ENCODE peak calls at places on chromosomes 4 and X, in seven cellular contexts. One of them, this sample, is unnamed. For H3K27me3, the result is how much of the 10 kb centered on the place peaks cover.

GRCh38 chr4:18075823-18076433 is 54.4 kb upstream of the LCORL start:
- DNase-seq in ovary: no peak
- DNase-seq in CD4-positive, alpha-beta T cell: peak
- DNase-seq in Peyer's patch: no peak
- DNase-seq in psoas muscle: peak
- DNase-seq in Panc1: no peak
- DNase-seq in H9: peak
- DNase-seq in this sample: peak

GRCh38 chrX:23374291-23374690 is 39.6 kb downstream of the PTCHD1 start:
- DNase-seq in ovary: no peak
- DNase-seq in CD4-positive, alpha-beta T cell: no peak
- DNase-seq in Peyer's patch: no peak
- DNase-seq in H9: no peak
- DNase-seq in Panc1: no peak
- DNase-seq in psoas muscle: no peak
- DNase-seq in this sample: no peak

GRCh38 chrX:7574325-7574724 is 268.6 kb upstream of the VCX start:
- DNase-seq in H9: no peak
- DNase-seq in ovary: no peak
- DNase-seq in psoas muscle: no peak
- DNase-seq in Panc1: no peak
- DNase-seq in Peyer's patch: no peak
- DNase-seq in CD4-positive, alpha-beta T cell: no peak
- DNase-seq in this sample: no peak

GRCh38 chr4:77076889-77077635 is 1.3 kb upstream of the CCNI start:
- DNase-seq in Panc1: no peak
- DNase-seq in psoas muscle: no peak
- DNase-seq in ovary: peak
- DNase-seq in H9: no peak
- DNase-seq in Peyer's patch: no peak
- DNase-seq in CD4-positive, alpha-beta T cell: no peak
- DNase-seq in this sample: no peak

GRCh38 chr4:5693871-5694270 is 14.5 kb downstream of the EVC2 start:
- DNase-seq in CD4-positive, alpha-beta T cell: no peak
- DNase-seq in Peyer's patch: no peak
- DNase-seq in ovary: no peak
- DNase-seq in psoas muscle: no peak
- DNase-seq in Panc1: no peak
- DNase-seq in H9: no peak
- DNase-seq in this sample: no peak

GRCh38 chr4:53680168-53680567 is 88.9 kb upstream of the LNX1 start:
- DNase-seq in ovary: no peak
- DNase-seq in psoas muscle: no peak
- DNase-seq in H9: no peak
- DNase-seq in CD4-positive, alpha-beta T cell: no peak
- DNase-seq in Panc1: no peak
- DNase-seq in Peyer's patch: no peak
- DNase-seq in this sample: no peak

GRCh38 chrX:151478052-151478451 is 81.0 kb downstream of the VMA21 start:
- DNase-seq in CD4-positive, alpha-beta T cell: no peak
- DNase-seq in H9: no peak
- DNase-seq in ovary: no peak
- DNase-seq in Panc1: no peak
- DNase-seq in psoas muscle: no peak
- DNase-seq in Peyer's patch: no peak
- DNase-seq in this sample: no peak

GRCh38 chrX:72115380-72115779 is 16.3 kb downstream of the RTL5 start:
- DNase-seq in CD4-positive, alpha-beta T cell: no peak
- DNase-seq in ovary: no peak
- DNase-seq in Peyer's patch: no peak
- DNase-seq in psoas muscle: no peak
- DNase-seq in H9: no peak
- DNase-seq in Panc1: no peak
- DNase-seq in this sample: no peak

GRCh38 chr4:89024051-89024675 is 32.8 kb downstream of the FAM13A start:
- DNase-seq in psoas muscle: no peak
- DNase-seq in ovary: peak
- DNase-seq in Peyer's patch: peak
- DNase-seq in Panc1: peak
- DNase-seq in CD4-positive, alpha-beta T cell: peak
- DNase-seq in H9: no peak
- DNase-seq in this sample: no peak

GRCh38 chr4:88865051-88865450 is 167.4 kb upstream of the NAP1L5 start:
- DNase-seq in Panc1: no peak
- DNase-seq in psoas muscle: no peak
- DNase-seq in CD4-positive, alpha-beta T cell: no peak
- DNase-seq in H9: no peak
- DNase-seq in Peyer's patch: no peak
- DNase-seq in ovary: no peak
- DNase-seq in this sample: no peak

GRCh38 chrX:17170973-17171372 is 204.0 kb upstream of the NHS start:
- DNase-seq in Peyer's patch: no peak
- DNase-seq in H9: no peak
- DNase-seq in Panc1: no peak
- DNase-seq in CD4-positive, alpha-beta T cell: no peak
- DNase-seq in ovary: peak
- DNase-seq in psoas muscle: peak
- DNase-seq in this sample: no peak

GRCh38 chrX:67544281-67544680 is 460 bp downstream of the AR start:
- DNase-seq in ovary: peak
- DNase-seq in CD4-positive, alpha-beta T cell: no peak
- DNase-seq in psoas muscle: peak
- DNase-seq in Panc1: no peak
- DNase-seq in Peyer's patch: no peak
- DNase-seq in H9: peak
- DNase-seq in this sample: peak

GRCh38 chrX:103533428-103534216 is 14.3 kb upstream of the RAB40A start:
- DNase-seq in H9: peak
- DNase-seq in Panc1: peak
- DNase-seq in Peyer's patch: peak
- DNase-seq in CD4-positive, alpha-beta T cell: peak
- DNase-seq in psoas muscle: peak
- DNase-seq in ovary: peak
- DNase-seq in this sample: peak

GRCh38 chrX:140723251-140723650 is 13.7 kb downstream of the LINC00632 start:
- DNase-seq in psoas muscle: no peak
- DNase-seq in ovary: no peak
- DNase-seq in CD4-positive, alpha-beta T cell: no peak
- DNase-seq in Peyer's patch: no peak
- DNase-seq in Panc1: no peak
- DNase-seq in H9: no peak
- DNase-seq in this sample: no peak

GRCh38 chr4:186759990-186760389 is 36.3 kb upstream of the FAT1 start:
- DNase-seq in psoas muscle: no peak
- DNase-seq in ovary: no peak
- DNase-seq in CD4-positive, alpha-beta T cell: no peak
- DNase-seq in Panc1: no peak
- DNase-seq in H9: no peak
- DNase-seq in Peyer's patch: no peak
- DNase-seq in this sample: no peak

GRCh38 chrX:24515447-24515846 is 50.4 kb downstream of the PDK3 start:
- DNase-seq in psoas muscle: no peak
- DNase-seq in CD4-positive, alpha-beta T cell: no peak
- DNase-seq in Peyer's patch: no peak
- DNase-seq in H9: no peak
- DNase-seq in Panc1: no peak
- DNase-seq in ovary: no peak
- DNase-seq in this sample: no peak

GRCh38 chr4:36997727-36998126 is 246.8 kb upstream of the NWD2 start:
- DNase-seq in ovary: no peak
- DNase-seq in psoas muscle: no peak
- DNase-seq in CD4-positive, alpha-beta T cell: no peak
- DNase-seq in Peyer's patch: no peak
- DNase-seq in Panc1: peak
- DNase-seq in H9: no peak
- DNase-seq in this sample: no peak

GRCh38 chr4:46836584-46836983 is 72.5 kb downstream of the COX7B2 start:
- DNase-seq in CD4-positive, alpha-beta T cell: no peak
- DNase-seq in ovary: no peak
- DNase-seq in psoas muscle: no peak
- DNase-seq in Panc1: no peak
- DNase-seq in Peyer's patch: no peak
- DNase-seq in H9: no peak
- DNase-seq in this sample: no peak

GRCh38 chr4:110770353-110770752 is 147.5 kb upstream of the PITX2 start:
- DNase-seq in CD4-positive, alpha-beta T cell: no peak
- DNase-seq in Panc1: no peak
- DNase-seq in H9: no peak
- DNase-seq in Peyer's patch: no peak
- DNase-seq in psoas muscle: no peak
- DNase-seq in ovary: no peak
- DNase-seq in this sample: no peak

GRCh38 chr4:52126946-52127345 is 75.8 kb downstream of the SPATA18 start:
- DNase-seq in Panc1: no peak
- DNase-seq in psoas muscle: no peak
- DNase-seq in CD4-positive, alpha-beta T cell: no peak
- DNase-seq in H9: no peak
- DNase-seq in Peyer's patch: no peak
- DNase-seq in ovary: no peak
- DNase-seq in this sample: no peak

GRCh38 chr4:137614491-137614890 is 82.2 kb upstream of the PCDH18 start:
- DNase-seq in psoas muscle: no peak
- DNase-seq in Peyer's patch: no peak
- DNase-seq in H9: no peak
- DNase-seq in CD4-positive, alpha-beta T cell: no peak
- DNase-seq in ovary: no peak
- DNase-seq in Panc1: no peak
- DNase-seq in this sample: no peak

GRCh38 chr4:146202665-146203064 is 11.7 kb upstream of the REELD1 start:
- DNase-seq in CD4-positive, alpha-beta T cell: no peak
- DNase-seq in Peyer's patch: no peak
- DNase-seq in ovary: no peak
- DNase-seq in Panc1: no peak
- DNase-seq in psoas muscle: no peak
- DNase-seq in H9: no peak
- DNase-seq in this sample: no peak

GRCh38 chrX:5842601-5843000 is 386.1 kb downstream of the NLGN4X start:
- DNase-seq in psoas muscle: no peak
- DNase-seq in Peyer's patch: no peak
- DNase-seq in Panc1: no peak
- DNase-seq in H9: no peak
- DNase-seq in CD4-positive, alpha-beta T cell: no peak
- DNase-seq in ovary: no peak
- DNase-seq in this sample: no peak

GRCh38 chr4:8507624-8508023 is 67.0 kb downstream of the TRMT44 start:
- DNase-seq in Peyer's patch: no peak
- DNase-seq in psoas muscle: no peak
- DNase-seq in H9: no peak
- DNase-seq in ovary: no peak
- DNase-seq in Panc1: no peak
- DNase-seq in CD4-positive, alpha-beta T cell: no peak
- DNase-seq in this sample: no peak

GRCh38 chr4:86924805-86925204 is 10.0 kb upstream of the AFF1 start:
- DNase-seq in Panc1: no peak
- DNase-seq in ovary: no peak
- DNase-seq in CD4-positive, alpha-beta T cell: no peak
- DNase-seq in Peyer's patch: no peak
- DNase-seq in psoas muscle: no peak
- DNase-seq in H9: peak
- DNase-seq in this sample: no peak

DNA sequence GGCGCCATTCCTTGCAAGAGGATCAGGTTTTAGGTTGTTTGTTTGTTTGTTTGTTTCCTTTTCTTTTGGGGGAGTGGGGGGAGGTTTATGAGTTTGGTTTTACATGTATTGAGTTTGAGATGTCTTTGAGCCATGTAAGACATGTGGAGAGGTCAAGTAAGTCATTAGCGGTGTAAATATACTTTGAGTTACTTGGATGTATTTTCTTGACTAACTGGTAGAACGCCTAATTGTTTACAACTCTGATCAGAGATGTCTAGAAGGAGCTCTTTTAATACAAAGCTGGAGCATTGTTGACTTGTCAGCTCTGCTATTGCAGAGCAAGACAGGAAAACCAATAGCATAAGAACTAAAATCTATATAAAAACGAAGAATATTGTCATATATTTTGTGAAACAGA is 57.1 kb downstream of the ANXA3 start:
- DNase-seq in ovary: no peak
- DNase-seq in CD4-positive, alpha-beta T cell: no peak
- DNase-seq in H9: no peak
- DNase-seq in Peyer's patch: no peak
- DNase-seq in psoas muscle: no peak
- DNase-seq in Panc1: no peak
- DNase-seq in this sample: no peak
- H3K27ac ChIP-seq in ovary: no peak
- H3K27ac ChIP-seq in CD4-positive, alpha-beta T cell: no peak
- H3K27ac ChIP-seq in H9: no peak
- H3K27ac ChIP-seq in Peyer's patch: no peak
- H3K27ac ChIP-seq in psoas muscle: no peak
- H3K27ac ChIP-seq in Panc1: no peak
- H3K27ac ChIP-seq in this sample: no peak

GRCh38 chr4:103774326-103774725 is 54.5 kb upstream of the TACR3 start:
- DNase-seq in H9: no peak
- DNase-seq in Panc1: no peak
- DNase-seq in CD4-positive, alpha-beta T cell: no peak
- DNase-seq in psoas muscle: no peak
- DNase-seq in ovary: no peak
- DNase-seq in Peyer's patch: no peak
- DNase-seq in this sample: no peak
- H3K27me3 ChIP-seq in H9: under half
- H3K27me3 ChIP-seq in Panc1: under half
- H3K27me3 ChIP-seq in CD4-positive, alpha-beta T cell: under half
- H3K27me3 ChIP-seq in psoas muscle: under half
- H3K27me3 ChIP-seq in ovary: under half
- H3K27me3 ChIP-seq in Peyer's patch: under half
- H3K27me3 ChIP-seq in this sample: under half

DNA sequence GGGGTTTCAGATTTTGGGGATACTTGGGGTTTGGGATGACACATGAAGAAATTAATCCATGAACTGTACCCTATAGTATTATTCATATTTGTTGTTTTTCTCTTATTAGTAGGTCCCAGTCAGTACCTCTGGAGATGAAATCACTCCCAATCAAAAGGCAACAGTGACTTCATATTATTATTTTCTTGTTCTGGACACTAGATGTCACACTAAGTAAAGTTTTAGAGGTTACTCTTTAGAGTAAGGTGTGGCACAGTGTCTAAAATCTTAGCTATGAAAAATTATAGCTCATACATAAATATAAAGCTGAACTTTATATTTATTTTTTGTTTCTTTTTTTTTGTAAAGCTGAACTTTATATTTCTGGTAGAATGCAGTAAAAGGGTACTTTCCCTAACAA is 35.1 kb downstream of the FAM114A1 start:
- DNase-seq in Peyer's patch: no peak
- DNase-seq in H9: no peak
- DNase-seq in psoas muscle: no peak
- DNase-seq in ovary: no peak
- DNase-seq in CD4-positive, alpha-beta T cell: no peak
- DNase-seq in Panc1: no peak
- DNase-seq in this sample: no peak
- TF ChIP-seq CTCF in Peyer's patch: peak
- TF ChIP-seq CTCF in H9: peak
- TF ChIP-seq CTCF in psoas muscle: peak
- TF ChIP-seq CTCF in ovary: no peak
- TF ChIP-seq CTCF in CD4-positive, alpha-beta T cell: peak
- TF ChIP-seq CTCF in Panc1: peak
- TF ChIP-seq CTCF in this sample: peak

DNA sequence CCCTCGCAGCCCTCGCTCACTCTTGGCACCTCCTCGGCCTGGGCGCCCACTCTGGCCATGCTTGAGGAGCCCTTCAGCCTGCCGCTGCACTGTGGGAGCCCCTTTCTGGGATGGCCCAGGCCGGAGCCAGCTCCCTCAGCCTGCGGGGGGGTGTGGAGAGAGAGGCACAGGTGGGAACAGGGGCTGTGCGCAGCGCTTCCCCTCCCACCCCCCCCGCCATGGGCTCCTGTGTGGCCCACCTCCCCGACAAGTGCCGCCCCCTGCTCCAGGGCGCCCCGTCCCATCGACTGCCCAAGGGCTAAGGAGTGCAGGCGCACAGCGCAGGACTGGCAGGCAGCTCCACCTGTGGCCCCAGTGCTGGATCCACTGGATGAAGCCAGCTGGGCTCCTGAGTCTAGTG is 220.2 kb downstream of the STPG2 start:
- DNase-seq in Panc1: no peak
- DNase-seq in ovary: no peak
- DNase-seq in CD4-positive, alpha-beta T cell: no peak
- DNase-seq in H9: no peak
- DNase-seq in Peyer's patch: no peak
- DNase-seq in psoas muscle: no peak
- DNase-seq in this sample: no peak
- H3K27ac ChIP-seq in Panc1: no peak
- H3K27ac ChIP-seq in ovary: no peak
- H3K27ac ChIP-seq in CD4-positive, alpha-beta T cell: no peak
- H3K27ac ChIP-seq in H9: no peak
- H3K27ac ChIP-seq in Peyer's patch: no peak
- H3K27ac ChIP-seq in psoas muscle: no peak
- H3K27ac ChIP-seq in this sample: no peak

This sample was measured in left ventricle myocardium inferior.